ENCODE peak calls at places on chromosomes 12 and 14, in six cellular contexts. V is lower lobe of right lung, S is fibroblast of the aortic adventitia, U is lung, B is left ventricle myocardium inferior, A is cardiac fibroblast. L is an unnamed sample.

GRCh38 chr12:116483959-116484699 is 75.1 kb upstream of the MAP1LC3B2 start:
- DNase-seq in U (no peak), S (no peak), B (peak), V (no peak), A (no peak), L (no peak)

GRCh38 chr12:15535287-15535895 is 213.1 kb downstream of the PTPRO start:
- DNase-seq in A (no peak), S (peak), U (no peak), V (no peak), B (no peak), L (no peak)

GRCh38 chr12:93137656-93138612 is 208.8 kb upstream of the EEA1 start:
- DNase-seq in U (no peak), S (peak), A (peak), V (no peak), B (no peak), L (peak)

GRCh38 chr12:22115711-22116110 is 69.7 kb downstream of the CMAS start:
- DNase-seq in B (no peak), A (no peak), S (no peak), V (no peak), U (no peak), L (no peak)

GRCh38 chr12:46722737-46723136 is 103.1 kb downstream of the SLC38A4 start:
- DNase-seq in B (peak), A (peak), S (peak), U (no peak), V (no peak), L (no peak)

GRCh38 chr14:95515080-95515489 is 1.4 kb downstream of the SYNE3 start:
- DNase-seq in V (peak), A (no peak), U (no peak), B (peak), S (peak), L (no peak)

GRCh38 chr12:52794479-52795331 is 1.2 kb downstream of the KRT3 start:
- DNase-seq in U (no peak), V (no peak), B (no peak), S (no peak), A (no peak), L (no peak)

GRCh38 chr14:100045687-100046344 is 19.4 kb upstream of the EVL start:
- DNase-seq in U (no peak), A (no peak), S (peak), V (no peak), B (no peak), L (no peak)

GRCh38 chr12:88255224-88255623 is 113.1 kb downstream of the TMTC3 start:
- DNase-seq in S (no peak), U (no peak), A (no peak), V (no peak), B (no peak), L (no peak)

GRCh38 chr12:98439471-98440164 is 75.8 kb upstream of the TMPO start:
- DNase-seq in A (peak), S (peak), V (no peak), U (no peak), B (no peak), L (no peak)

GRCh38 chr12:118059645-118060275 is 1.2 kb downstream of the WSB2 start:
- DNase-seq in B (no peak), A (peak), V (no peak), S (no peak), U (no peak), L (peak)

GRCh38 chr12:99772274-99772673 is 124.7 kb downstream of the GARIN6 start:
- DNase-seq in A (peak), B (no peak), U (no peak), S (peak), V (no peak), L (no peak)

GRCh38 chr14:105420141-105420975 is 731 bp downstream of the MTA1 start:
- DNase-seq in A (no peak), U (no peak), B (no peak), S (no peak), V (no peak), L (peak)

GRCh38 chr14:34227834-34228662 is 234.0 kb downstream of the SPTSSA start:
- DNase-seq in U (peak), V (peak), A (peak), S (peak), B (peak), L (peak)

GRCh38 chr12:69578283-69578682 is 7.0 kb upstream of the CCT2 start:
- DNase-seq in U (no peak), V (no peak), S (no peak), A (no peak), B (no peak), L (no peak)

GRCh38 chr12:93865751-93866150 is 188.6 kb downstream of the CRADD start:
- DNase-seq in V (no peak), A (no peak), U (no peak), B (no peak), S (no peak), L (no peak)

GRCh38 chr12:67025543-67026114 is 243.5 kb upstream of the CAND1 start:
- DNase-seq in B (no peak), A (peak), U (no peak), V (no peak), S (peak), L (peak)

GRCh38 chr12:65891219-65891618 is 66.9 kb downstream of the HMGA2 start:
- DNase-seq in V (no peak), S (peak), A (peak), U (no peak), B (no peak), L (no peak)

GRCh38 chr14:87992720-87993484 is at the start of gene GALC:
- DNase-seq in A (peak), V (peak), B (peak), U (peak), S (peak), L (peak)

GRCh38 chr12:55817352-55818139 is at the start of the genes ORMDL2 and SARNP:
- DNase-seq in A (peak), V (peak), U (peak), S (peak), B (peak), L (peak)

GRCh38 chr12:79514730-79515525 is 175.8 kb downstream of the PAWR start:
- DNase-seq in A (peak), B (no peak), V (no peak), U (no peak), S (no peak), L (no peak)

GRCh38 chr12:107491856-107492255 is 193.7 kb upstream of the PWP1 start:
- DNase-seq in B (no peak), V (no peak), S (peak), U (no peak), A (peak), L (no peak)

GRCh38 chr12:4595881-4596280 is 33.9 kb downstream of the DYRK4 start:
- DNase-seq in A (no peak), B (no peak), S (no peak), V (no peak), U (no peak), L (no peak)

GRCh38 chr12:85653731-85654455 is 182.3 kb downstream of the RASSF9 start:
- DNase-seq in S (no peak), A (no peak), B (no peak), V (no peak), U (no peak), L (no peak)

GRCh38 chr14:75884198-75884611 is 97.6 kb downstream of the TGFB3 start:
- DNase-seq in V (no peak), B (no peak), A (peak), U (no peak), S (peak), L (no peak)

GRCh38 chr12:8033153-8034044 is 883 bp downstream of the FOXJ2 start:
- DNase-seq in U (peak), V (no peak), S (no peak), A (peak), B (peak), L (peak)

GRCh38 chr14:73723799-73724621 is 9.8 kb upstream of the PNMA1 start:
- DNase-seq in V (peak), B (peak), S (peak), U (peak), A (peak), L (no peak)
- TF ChIP-seq CTCF in V (no peak), B (peak), S (peak), U (no peak), A (no peak), L (no peak)

DNA sequence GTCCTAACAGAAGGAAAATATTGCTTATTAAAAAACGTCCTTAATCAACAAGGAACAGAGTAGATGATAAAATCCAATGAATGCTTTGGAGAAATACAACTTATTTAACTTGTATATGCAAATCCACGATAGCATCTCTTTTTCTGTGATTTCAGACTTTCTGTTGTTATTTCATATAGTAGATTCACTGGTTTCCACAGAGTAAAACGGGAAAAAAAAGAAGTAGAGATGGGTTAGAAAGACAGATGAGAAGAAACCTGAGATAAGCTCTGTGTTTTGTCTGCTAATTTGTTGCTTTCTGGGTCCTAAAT is 447.7 kb downstream of the RERGL start:
- DNase-seq in A (no peak), V (no peak), S (no peak), U (no peak), B (no peak), L (no peak)
- TF ChIP-seq CTCF in A (no peak), V (no peak), S (no peak), U (no peak), B (no peak), L (no peak)

GRCh38 chr14:86035882-86036281 is 505.9 kb downstream of the FLRT2 start:
- DNase-seq in B (no peak), S (peak), U (no peak), A (peak), V (no peak), L (peak)
- TF ChIP-seq CTCF in B (peak), S (peak), U (no peak), A (peak), V (peak), L (peak)

GRCh38 chr14:58287607-58288042 is 10.7 kb upstream of the ARID4A start:
- DNase-seq in S (no peak), B (no peak), A (no peak), V (no peak), U (no peak), L (no peak)

GRCh38 chr14:58288106-58288792 is 10.1 kb upstream of the ARID4A start:
- DNase-seq in B (no peak), U (no peak), A (no peak), S (no peak), V (no peak), L (no peak)

GRCh38 chr14:58282925-58283593 is 15.3 kb upstream of the ARID4A start:
- DNase-seq in A (peak), S (no peak), U (no peak), B (no peak), V (no peak), L (no peak)

GRCh38 chr14:58283730-58284129 is 14.6 kb upstream of the ARID4A start:
- DNase-seq in U (no peak), V (no peak), A (no peak), B (no peak), S (no peak), L (no peak)

GRCh38 chr14:58285132-58285531 is 13.2 kb upstream of the ARID4A start:
- DNase-seq in S (no peak), B (no peak), V (no peak), A (no peak), U (no peak), L (no peak)
- TF ChIP-seq CTCF in S (no peak), B (no peak), V (no peak), A (no peak), U (no peak), L (no peak)

L was measured in GM20000.